ENCODE peak calls at places on chromosomes 2 and 18, in seven cellular contexts. One of them, this sample, is unnamed.

GRCh38 chr2:83584674-83585073 is 874.4 kb downstream of the SUCLG1 start:
- DNase-seq in neuronal stem cell: peak
- DNase-seq in IMR-90: no peak
- DNase-seq in H9: no peak
- DNase-seq in trophoblast cell: no peak
- DNase-seq in H1: no peak
- DNase-seq in mesenchymal stem cell: no peak
- DNase-seq in this sample: peak

GRCh38 chr2:107374261-107374660 is 452.4 kb upstream of the RGPD4 start:
- DNase-seq in neuronal stem cell: no peak
- DNase-seq in IMR-90: no peak
- DNase-seq in H9: no peak
- DNase-seq in trophoblast cell: no peak
- DNase-seq in H1: no peak
- DNase-seq in mesenchymal stem cell: no peak
- DNase-seq in this sample: no peak

GRCh38 chr18:22165603-22166069 is 3.8 kb upstream of the GATA6 start:
- DNase-seq in neuronal stem cell: no peak
- DNase-seq in IMR-90: no peak
- DNase-seq in H9: no peak
- DNase-seq in trophoblast cell: no peak
- DNase-seq in H1: peak
- DNase-seq in mesenchymal stem cell: no peak
- DNase-seq in this sample: no peak

GRCh38 chr2:219726916-219727315 is 99.5 kb downstream of the SLC4A3 start:
- DNase-seq in neuronal stem cell: no peak
- DNase-seq in IMR-90: no peak
- DNase-seq in H9: peak
- DNase-seq in trophoblast cell: no peak
- DNase-seq in H1: no peak
- DNase-seq in mesenchymal stem cell: no peak
- DNase-seq in this sample: peak

GRCh38 chr2:1827686-1828085 is 83.4 kb upstream of the PXDN start:
- DNase-seq in neuronal stem cell: no peak
- DNase-seq in IMR-90: no peak
- DNase-seq in H9: no peak
- DNase-seq in trophoblast cell: no peak
- DNase-seq in H1: no peak
- DNase-seq in mesenchymal stem cell: no peak
- DNase-seq in this sample: no peak

GRCh38 chr2:223805008-223805407 is 32.4 kb downstream of the AP1S3 start:
- DNase-seq in neuronal stem cell: no peak
- DNase-seq in IMR-90: no peak
- DNase-seq in H9: no peak
- DNase-seq in trophoblast cell: no peak
- DNase-seq in H1: no peak
- DNase-seq in mesenchymal stem cell: no peak
- DNase-seq in this sample: no peak

GRCh38 chr2:61645911-61646310 is 107.8 kb upstream of the XPO1 start:
- DNase-seq in neuronal stem cell: no peak
- DNase-seq in IMR-90: peak
- DNase-seq in H9: no peak
- DNase-seq in trophoblast cell: no peak
- DNase-seq in H1: no peak
- DNase-seq in mesenchymal stem cell: peak
- DNase-seq in this sample: no peak

GRCh38 chr2:153214349-153214748 is 264.2 kb downstream of the RPRM start:
- DNase-seq in neuronal stem cell: no peak
- DNase-seq in IMR-90: no peak
- DNase-seq in H9: no peak
- DNase-seq in trophoblast cell: no peak
- DNase-seq in H1: no peak
- DNase-seq in mesenchymal stem cell: no peak
- DNase-seq in this sample: no peak

GRCh38 chr2:172179045-172179742 is 76.5 kb upstream of the DLX2 start:
- DNase-seq in neuronal stem cell: no peak
- DNase-seq in IMR-90: peak
- DNase-seq in H9: no peak
- DNase-seq in trophoblast cell: no peak
- DNase-seq in H1: no peak
- DNase-seq in mesenchymal stem cell: no peak
- DNase-seq in this sample: peak

GRCh38 chr2:224022474-224022873 is 16.6 kb downstream of the SERPINE2 start:
- DNase-seq in neuronal stem cell: no peak
- DNase-seq in IMR-90: no peak
- DNase-seq in H9: no peak
- DNase-seq in trophoblast cell: no peak
- DNase-seq in H1: no peak
- DNase-seq in mesenchymal stem cell: peak
- DNase-seq in this sample: no peak

GRCh38 chr2:147025611-147026010 is 819.2 kb upstream of the ACVR2A start:
- DNase-seq in neuronal stem cell: no peak
- DNase-seq in IMR-90: no peak
- DNase-seq in H9: no peak
- DNase-seq in trophoblast cell: no peak
- DNase-seq in H1: no peak
- DNase-seq in mesenchymal stem cell: peak
- DNase-seq in this sample: no peak

GRCh38 chr2:207632575-207633492 is 7.6 kb upstream of the METTL21A start:
- DNase-seq in neuronal stem cell: no peak
- DNase-seq in IMR-90: peak
- DNase-seq in H9: no peak
- DNase-seq in trophoblast cell: peak
- DNase-seq in H1: no peak
- DNase-seq in mesenchymal stem cell: peak
- DNase-seq in this sample: peak

GRCh38 chr2:114700440-114700839 is 258.0 kb downstream of the DPP10 start:
- DNase-seq in neuronal stem cell: no peak
- DNase-seq in IMR-90: no peak
- DNase-seq in H9: no peak
- DNase-seq in trophoblast cell: no peak
- DNase-seq in H1: no peak
- DNase-seq in mesenchymal stem cell: no peak
- DNase-seq in this sample: no peak

GRCh38 chr2:182521453-182522427 is 94.9 kb upstream of the PDE1A start:
- DNase-seq in neuronal stem cell: no peak
- DNase-seq in IMR-90: no peak
- DNase-seq in H9: no peak
- DNase-seq in trophoblast cell: no peak
- DNase-seq in H1: no peak
- DNase-seq in mesenchymal stem cell: no peak
- DNase-seq in this sample: no peak

GRCh38 chr2:240644859-240645301 is 19.6 kb downstream of the GPR35 start:
- DNase-seq in neuronal stem cell: no peak
- DNase-seq in IMR-90: no peak
- DNase-seq in H9: peak
- DNase-seq in trophoblast cell: no peak
- DNase-seq in H1: peak
- DNase-seq in mesenchymal stem cell: no peak
- DNase-seq in this sample: no peak
- H2AK5ac ChIP-seq in neuronal stem cell: peak
- H2AK5ac ChIP-seq in IMR-90: no peak
- H2AK5ac ChIP-seq in H9: no peak
- H2AK5ac ChIP-seq in trophoblast cell: no peak
- H2AK5ac ChIP-seq in H1: no peak
- H2AK5ac ChIP-seq in mesenchymal stem cell: no peak
- H2AK5ac ChIP-seq in this sample: no peak

GRCh38 chr2:68089961-68090360 is 27.2 kb upstream of the C1D start:
- DNase-seq in neuronal stem cell: no peak
- DNase-seq in IMR-90: no peak
- DNase-seq in H9: no peak
- DNase-seq in trophoblast cell: no peak
- DNase-seq in H1: no peak
- DNase-seq in mesenchymal stem cell: no peak
- DNase-seq in this sample: no peak
- H2BK120ac ChIP-seq in neuronal stem cell: no peak
- H2BK120ac ChIP-seq in IMR-90: no peak
- H2BK120ac ChIP-seq in H9: no peak
- H2BK120ac ChIP-seq in trophoblast cell: no peak
- H2BK120ac ChIP-seq in H1: no peak
- H2BK120ac ChIP-seq in mesenchymal stem cell: no peak
- H2BK120ac ChIP-seq in this sample: no peak

DNA sequence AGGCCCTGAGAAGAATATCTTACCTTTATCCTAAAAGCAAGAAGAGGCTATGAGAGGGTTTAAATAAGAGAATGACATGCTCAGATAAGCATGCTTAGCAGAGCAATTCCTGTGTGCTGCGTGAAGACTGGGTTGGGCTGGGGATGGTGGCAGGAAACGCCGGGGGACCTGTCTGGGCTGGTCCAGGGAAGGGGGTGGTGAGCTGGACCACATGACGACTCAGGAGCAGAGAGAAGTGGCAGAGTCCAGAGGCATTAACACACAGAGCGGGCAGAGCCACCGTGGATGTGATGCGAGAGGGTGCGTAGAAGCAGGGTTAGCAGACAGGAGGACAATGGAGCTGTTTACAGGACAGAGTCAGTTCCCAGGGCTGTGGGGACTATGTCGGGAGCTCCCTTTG is 84.5 kb downstream of the ZBTB7C start:
- DNase-seq in neuronal stem cell: no peak
- DNase-seq in IMR-90: no peak
- DNase-seq in H9: no peak
- DNase-seq in trophoblast cell: peak
- DNase-seq in H1: no peak
- DNase-seq in mesenchymal stem cell: no peak
- DNase-seq in this sample: no peak
- H2AK5ac ChIP-seq in neuronal stem cell: no peak
- H2AK5ac ChIP-seq in IMR-90: no peak
- H2AK5ac ChIP-seq in H9: no peak
- H2AK5ac ChIP-seq in trophoblast cell: no peak
- H2AK5ac ChIP-seq in H1: no peak
- H2AK5ac ChIP-seq in mesenchymal stem cell: no peak
- H2AK5ac ChIP-seq in this sample: no peak

DNA sequence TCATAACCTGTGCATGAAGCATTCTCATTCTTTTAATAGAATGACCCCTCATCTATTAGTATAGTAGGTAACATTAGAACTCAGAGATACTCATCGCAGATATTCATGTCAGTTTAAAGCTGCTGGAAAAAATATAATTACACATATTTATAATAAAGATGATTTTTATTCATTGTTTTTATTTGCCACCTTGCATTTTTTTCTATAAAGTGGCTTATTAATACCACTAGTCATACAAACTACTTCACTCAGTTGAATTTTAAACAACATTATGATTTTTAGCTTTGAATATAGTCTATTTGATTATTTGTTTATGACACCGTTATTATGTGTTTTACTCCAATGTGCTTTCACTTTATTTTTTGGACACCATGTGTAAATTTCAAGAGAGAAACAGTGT is 23.9 kb upstream of the GULP1 start:
- DNase-seq in neuronal stem cell: no peak
- DNase-seq in IMR-90: no peak
- DNase-seq in H9: no peak
- DNase-seq in trophoblast cell: no peak
- DNase-seq in H1: no peak
- DNase-seq in mesenchymal stem cell: no peak
- DNase-seq in this sample: no peak
- H2BK120ac ChIP-seq in neuronal stem cell: no peak
- H2BK120ac ChIP-seq in IMR-90: no peak
- H2BK120ac ChIP-seq in H9: no peak
- H2BK120ac ChIP-seq in trophoblast cell: no peak
- H2BK120ac ChIP-seq in H1: no peak
- H2BK120ac ChIP-seq in mesenchymal stem cell: no peak
- H2BK120ac ChIP-seq in this sample: no peak

DNA sequence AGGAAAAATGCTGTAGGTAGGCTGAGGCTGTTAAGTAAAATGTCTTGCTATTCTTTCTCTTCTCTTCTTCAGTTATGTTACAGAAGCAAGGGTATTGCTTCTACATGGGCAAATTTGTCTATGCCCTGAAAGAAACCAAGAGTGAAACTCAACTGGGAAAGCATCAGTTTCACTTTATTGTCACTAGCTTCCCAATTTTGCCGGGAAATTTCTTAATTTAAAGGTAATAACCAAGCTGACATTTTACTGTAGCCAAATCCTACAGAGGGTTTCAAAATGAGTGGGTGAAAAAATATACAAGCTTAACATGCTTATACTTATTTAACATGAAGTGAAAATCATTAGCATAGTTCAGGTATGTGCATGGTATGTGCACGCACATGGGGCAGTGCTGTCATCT is 3.2 kb downstream of the TANK start:
- DNase-seq in neuronal stem cell: no peak
- DNase-seq in IMR-90: no peak
- DNase-seq in H9: no peak
- DNase-seq in trophoblast cell: no peak
- DNase-seq in H1: no peak
- DNase-seq in mesenchymal stem cell: no peak
- DNase-seq in this sample: no peak
- H2AK5ac ChIP-seq in neuronal stem cell: no peak
- H2AK5ac ChIP-seq in IMR-90: no peak
- H2AK5ac ChIP-seq in H9: no peak
- H2AK5ac ChIP-seq in trophoblast cell: no peak
- H2AK5ac ChIP-seq in H1: no peak
- H2AK5ac ChIP-seq in mesenchymal stem cell: no peak
- H2AK5ac ChIP-seq in this sample: no peak

GRCh38 chr2:46386763-46387162 is 89.6 kb downstream of the EPAS1 start:
- DNase-seq in neuronal stem cell: no peak
- DNase-seq in IMR-90: no peak
- DNase-seq in H9: peak
- DNase-seq in trophoblast cell: no peak
- DNase-seq in H1: no peak
- DNase-seq in mesenchymal stem cell: no peak
- DNase-seq in this sample: no peak

GRCh38 chr2:46387886-46388515 is 90.8 kb downstream of the EPAS1 start:
- DNase-seq in neuronal stem cell: no peak
- DNase-seq in IMR-90: no peak
- DNase-seq in H9: peak
- DNase-seq in trophoblast cell: no peak
- DNase-seq in H1: no peak
- DNase-seq in mesenchymal stem cell: no peak
- DNase-seq in this sample: no peak

GRCh38 chr2:46387292-46387691 is 90.1 kb downstream of the EPAS1 start:
- DNase-seq in neuronal stem cell: no peak
- DNase-seq in IMR-90: no peak
- DNase-seq in H9: no peak
- DNase-seq in trophoblast cell: no peak
- DNase-seq in H1: no peak
- DNase-seq in mesenchymal stem cell: no peak
- DNase-seq in this sample: no peak

GRCh38 chr2:46384457-46384815 is 87.2 kb downstream of the EPAS1 start:
- DNase-seq in neuronal stem cell: no peak
- DNase-seq in IMR-90: no peak
- DNase-seq in H9: peak
- DNase-seq in trophoblast cell: no peak
- DNase-seq in H1: no peak
- DNase-seq in mesenchymal stem cell: no peak
- DNase-seq in this sample: no peak

GRCh38 chr2:46385786-46386577 is 88.8 kb downstream of the EPAS1 start:
- DNase-seq in neuronal stem cell: no peak
- DNase-seq in IMR-90: peak
- DNase-seq in H9: peak
- DNase-seq in trophoblast cell: no peak
- DNase-seq in H1: no peak
- DNase-seq in mesenchymal stem cell: no peak
- DNase-seq in this sample: no peak
- H2BK120ac ChIP-seq in neuronal stem cell: no peak
- H2BK120ac ChIP-seq in IMR-90: no peak
- H2BK120ac ChIP-seq in H9: no peak
- H2BK120ac ChIP-seq in trophoblast cell: no peak
- H2BK120ac ChIP-seq in H1: no peak
- H2BK120ac ChIP-seq in mesenchymal stem cell: no peak
- H2BK120ac ChIP-seq in this sample: no peak

GRCh38 chr18:29648891-29649290 is 1393.7 kb downstream of the DSC3 start:
- DNase-seq in neuronal stem cell: no peak
- DNase-seq in IMR-90: no peak
- DNase-seq in H9: no peak
- DNase-seq in trophoblast cell: no peak
- DNase-seq in H1: no peak
- DNase-seq in mesenchymal stem cell: no peak
- DNase-seq in this sample: no peak
- H2AK5ac ChIP-seq in neuronal stem cell: no peak
- H2AK5ac ChIP-seq in IMR-90: no peak
- H2AK5ac ChIP-seq in H9: no peak
- H2AK5ac ChIP-seq in trophoblast cell: no peak
- H2AK5ac ChIP-seq in H1: no peak
- H2AK5ac ChIP-seq in mesenchymal stem cell: no peak
- H2AK5ac ChIP-seq in this sample: no peak